ENCODE peak calls at places on chromosomes 3 and 15, in six cellular contexts. Q is activated naive CD4-positive, alpha-beta T cell; L is suprapubic skin; S is Right ventricle myocardium superior; W is T-helper 17 cell; J is pancreas. D is an unnamed sample.

GRCh38 chr15:60004846-60005351 is 788 bp downstream of the FOXB1 start:
- DNase-seq in Q (no peak), L (no peak), S (no peak), W (no peak), J (no peak), D (no peak)

GRCh38 chr3:159913712-159914414 is 74.8 kb upstream of the IL12A start:
- DNase-seq in Q (no peak), L (no peak), S (no peak), W (no peak), J (no peak), D (no peak)

GRCh38 chr15:57432141-57432701 is 55.9 kb downstream of the CGNL1 start:
- DNase-seq in Q (no peak), L (no peak), S (no peak), W (no peak), J (no peak), D (no peak)

GRCh38 chr15:72758195-72758594 is 25.4 kb downstream of the ADPGK start:
- DNase-seq in Q (no peak), L (no peak), S (no peak), W (no peak), J (no peak), D (no peak)

GRCh38 chr3:39286771-39287170 is 6.9 kb upstream of the CX3CR1 start:
- DNase-seq in Q (no peak), L (no peak), S (no peak), W (no peak), J (no peak), D (no peak)

GRCh38 chr15:69648215-69648614 is 195.6 kb downstream of the RPLP1 start:
- DNase-seq in Q (no peak), L (no peak), S (no peak), W (no peak), J (no peak), D (no peak)

GRCh38 chr3:149382091-149382467 is 4.6 kb upstream of the TM4SF1 start:
- DNase-seq in Q (no peak), L (no peak), S (no peak), W (no peak), J (no peak), D (no peak)

GRCh38 chr3:128281461-128282367 is 128.4 kb downstream of the EEFSEC start:
- DNase-seq in Q (no peak), L (no peak), S (no peak), W (no peak), J (no peak), D (no peak)

GRCh38 chr3:10757821-10758130 is 58.3 kb upstream of the SLC6A11 start:
- DNase-seq in Q (no peak), L (no peak), S (no peak), W (no peak), J (no peak), D (no peak)

GRCh38 chr15:91456251-91456718 is 356.2 kb downstream of the SV2B start:
- DNase-seq in Q (no peak), L (no peak), S (no peak), W (no peak), J (peak), D (no peak)

D was measured in HCT116.